ENCODE peak calls at places on chromosomes 7 and 10, in eight cellular contexts. T, F, B, U, X, M, C and J are unnamed samples.

GRCh38 chr10:130422366-130423324 is 286.5 kb downstream of the GLRX3 start:
- DNase-seq in T (no peak), F (no peak), B (no peak), U (no peak), X (no peak), M (no peak), C (no peak), J (no peak)

GRCh38 chr7:139730746-139731612 is 46.8 kb downstream of the HIPK2 start:
- DNase-seq in T (no peak), F (peak; percentile 35), B (no peak), U (no peak), X (no peak), M (no peak), C (peak; percentile 8), J (no peak)

GRCh38 chr7:134034652-134035051 is 92.5 kb upstream of the LRGUK start:
- DNase-seq in T (no peak), F (no peak), B (no peak), U (no peak), X (no peak), M (no peak), C (no peak), J (no peak)

GRCh38 chr7:102030696-102031095 is 213.3 kb downstream of the CUX1 start:
- DNase-seq in T (no peak), F (no peak), B (no peak), U (no peak), X (no peak), M (no peak), C (no peak), J (no peak)

GRCh38 chr7:47446871-47447466 is 134.9 kb downstream of the TNS3 start:
- DNase-seq in T (no peak), F (no peak), B (no peak), U (no peak), X (no peak), M (no peak), C (no peak), J (no peak)

GRCh38 chr7:8379264-8379663 is 54.1 kb upstream of the NXPH1 start:
- DNase-seq in T (no peak), F (no peak), B (peak; percentile 8), U (no peak), X (no peak), M (peak; percentile 33), C (no peak), J (no peak)

GRCh38 chr7:96169439-96169838 is 152.5 kb downstream of the SLC25A13 start:
- DNase-seq in T (no peak), F (no peak), B (no peak), U (peak; percentile 26), X (no peak), M (no peak), C (no peak), J (no peak)

GRCh38 chr10:17453377-17454091 is 861 bp downstream of the ST8SIA6 start:
- DNase-seq in T (peak; percentile 34), F (peak; percentile 17), B (peak; percentile 33), U (peak; percentile 42), X (no peak), M (no peak), C (peak; percentile 14), J (peak; percentile 38)